ENCODE peak calls at places on chromosomes 12 and 14, in four cellular contexts. P, I, Z and B are unnamed samples.

GRCh38 chr12:674272-674781 is 11.1 kb upstream of the NINJ2 start:
- DNase-seq in P (peak), I (no peak), Z (peak), B (no peak)

GRCh38 chr12:55362675-55363074 is at the start of gene OR6C75:
- DNase-seq in P (no peak), I (no peak), Z (no peak), B (no peak)

GRCh38 chr12:106049105-106049504 is 89.6 kb downstream of the NUAK1 start:
- DNase-seq in P (no peak), I (no peak), Z (no peak), B (no peak)

GRCh38 chr14:36268957-36269734 is 51.3 kb downstream of the MBIP start:
- DNase-seq in P (no peak), I (no peak), Z (no peak), B (no peak)

GRCh38 chr12:57430117-57430930 is 519 bp downstream of the R3HDM2 start:
- DNase-seq in P (no peak), I (peak), Z (no peak), B (peak)

GRCh38 chr14:56284641-56285040 is 166.4 kb downstream of the PELI2 start:
- DNase-seq in P (no peak), I (no peak), Z (no peak), B (no peak)

GRCh38 chr12:30828686-30829085 is 73.9 kb upstream of the CAPRIN2 start:
- DNase-seq in P (no peak), I (no peak), Z (no peak), B (no peak)

GRCh38 chr12:119204137-119204536 is 25.4 kb downstream of the HSPB8 start:
- DNase-seq in P (no peak), I (no peak), Z (no peak), B (no peak)

GRCh38 chr12:7107181-7108041 is 1.6 kb downstream of the C1RL start:
- DNase-seq in P (no peak), I (peak), Z (peak), B (no peak)

GRCh38 chr14:97707603-97708002 is 910.4 kb downstream of the VRK1 start:
- DNase-seq in P (peak), I (no peak), Z (no peak), B (no peak)

GRCh38 chr12:1690578-1691122 is at the start of gene ADIPOR2:
- DNase-seq in P (peak), I (peak), Z (peak), B (peak)

GRCh38 chr14:104434214-104435076 is 145.1 kb upstream of the C14orf180 start:
- DNase-seq in P (no peak), I (no peak), Z (no peak), B (no peak)

GRCh38 chr12:131313635-131314034 is 359.9 kb downstream of the ADGRD1 start:
- DNase-seq in P (no peak), I (no peak), Z (no peak), B (no peak)

GRCh38 chr12:131314524-131315090 is 360.9 kb downstream of the ADGRD1 start:
- DNase-seq in P (no peak), I (no peak), Z (no peak), B (no peak)

GRCh38 chr12:131311764-131312163 is 358.1 kb downstream of the ADGRD1 start:
- DNase-seq in P (no peak), I (no peak), Z (no peak), B (no peak)

GRCh38 chr12:131312793-131313545 is 359.3 kb downstream of the ADGRD1 start:
- DNase-seq in P (no peak), I (no peak), Z (no peak), B (no peak)

GRCh38 chr12:131309700-131310099 is 356.0 kb downstream of the ADGRD1 start:
- DNase-seq in P (no peak), I (no peak), Z (no peak), B (no peak)
- TF ChIP-seq SPI1 in P (no peak), I (no peak), Z (no peak), B (no peak)

GRCh38 chr12:19746471-19746870 is 307.2 kb downstream of the AEBP2 start:
- DNase-seq in P (no peak), I (no peak), Z (no peak), B (no peak)
- TF ChIP-seq SPI1 in P (no peak), I (no peak), Z (no peak), B (no peak)

DNA sequence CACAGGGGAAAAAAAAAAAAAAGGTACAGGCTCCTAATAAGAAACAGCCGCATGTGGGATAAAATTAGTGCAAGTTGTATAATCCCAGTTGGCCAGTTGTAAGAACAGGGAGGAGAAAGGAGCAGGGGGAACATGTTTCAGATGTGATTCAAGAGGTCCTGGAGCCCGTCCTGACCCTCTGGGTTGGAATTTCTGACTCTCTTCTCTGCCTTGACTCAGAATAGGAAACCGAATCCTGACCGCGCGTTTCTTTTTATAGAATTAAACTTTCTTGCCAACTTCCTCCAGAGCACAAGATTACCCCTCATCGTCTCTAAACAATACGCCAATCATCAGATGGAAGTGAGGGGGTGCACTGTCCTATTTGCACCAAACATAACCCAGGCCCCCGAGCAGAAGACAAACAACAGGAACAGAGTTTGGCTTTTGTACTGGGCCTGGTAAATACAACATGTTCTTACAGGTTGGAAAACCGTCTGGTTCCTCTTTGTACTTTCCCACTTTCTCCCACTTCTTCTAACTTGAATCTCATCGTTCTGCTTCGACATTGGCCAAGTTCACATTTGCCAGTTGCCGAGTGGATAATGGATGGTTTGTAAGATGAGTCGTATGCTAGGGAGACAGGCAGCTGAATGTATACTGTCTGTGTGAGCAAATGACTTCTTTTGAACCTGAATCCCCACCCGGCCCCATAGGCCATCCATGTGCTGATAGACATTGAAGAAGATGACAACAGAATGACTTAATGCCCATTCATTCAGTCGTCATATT is 42.5 kb upstream of the MED13L start:
- DNase-seq in P (no peak), I (no peak), Z (no peak), B (no peak)
- TF ChIP-seq SPI1 in P (peak), I (no peak), Z (no peak), B (peak)

DNA sequence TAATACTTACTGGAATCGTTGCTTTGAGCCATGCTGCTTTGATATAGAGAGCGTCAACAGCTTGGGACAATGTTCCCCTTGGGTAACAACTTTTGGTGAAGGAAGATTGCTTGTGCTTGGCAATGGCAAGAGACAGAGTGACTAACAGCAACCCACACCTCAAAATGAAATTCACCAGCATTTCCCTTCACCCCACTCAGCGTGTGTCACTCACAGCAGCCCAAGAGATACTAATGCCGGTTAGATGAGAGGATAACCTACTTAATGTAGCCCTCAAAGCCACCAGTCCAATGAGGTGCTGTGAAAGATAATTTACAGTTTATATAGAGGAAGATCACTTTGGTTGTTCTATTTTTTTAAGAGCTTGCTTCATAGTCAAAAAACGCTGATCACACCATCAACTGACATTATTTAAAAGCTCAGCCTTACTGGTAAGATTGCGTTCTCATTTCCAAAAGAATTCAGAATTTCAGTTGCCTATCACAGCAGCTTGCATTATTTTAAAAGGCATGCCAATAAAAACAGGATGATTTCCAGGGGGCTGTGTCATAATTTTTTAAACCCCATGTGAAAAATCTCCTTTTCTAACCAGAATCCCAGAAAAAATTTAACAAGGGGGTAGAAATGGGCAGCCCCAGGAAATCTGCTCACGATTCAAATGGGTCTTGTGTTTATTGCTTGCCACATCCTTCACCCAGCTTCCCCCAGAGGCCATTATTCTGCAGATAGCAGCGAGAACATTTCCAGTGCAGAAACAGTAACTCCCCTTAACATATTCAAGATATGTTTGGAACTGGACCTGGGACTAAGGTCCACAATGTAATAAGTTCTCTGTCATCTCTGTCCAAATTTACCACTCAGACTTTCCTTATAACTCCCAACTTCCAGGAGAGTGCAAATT is at the start of gene IL26:
- DNase-seq in P (no peak), I (no peak), Z (no peak), B (no peak)
- TF ChIP-seq SPI1 in P (no peak), I (no peak), Z (no peak), B (no peak)

GRCh38 chr12:116053479-116054195 is 223.9 kb downstream of the MED13L start:
- DNase-seq in P (no peak), I (no peak), Z (peak), B (no peak)
- TF ChIP-seq SPI1 in P (no peak), I (no peak), Z (no peak), B (no peak)

GRCh38 chr12:45522227-45522626 is 207.3 kb upstream of the ARID2 start:
- DNase-seq in P (no peak), I (no peak), Z (no peak), B (no peak)

GRCh38 chr12:45518516-45519235 is 210.8 kb upstream of the ARID2 start:
- DNase-seq in P (no peak), I (no peak), Z (no peak), B (no peak)

DNA sequence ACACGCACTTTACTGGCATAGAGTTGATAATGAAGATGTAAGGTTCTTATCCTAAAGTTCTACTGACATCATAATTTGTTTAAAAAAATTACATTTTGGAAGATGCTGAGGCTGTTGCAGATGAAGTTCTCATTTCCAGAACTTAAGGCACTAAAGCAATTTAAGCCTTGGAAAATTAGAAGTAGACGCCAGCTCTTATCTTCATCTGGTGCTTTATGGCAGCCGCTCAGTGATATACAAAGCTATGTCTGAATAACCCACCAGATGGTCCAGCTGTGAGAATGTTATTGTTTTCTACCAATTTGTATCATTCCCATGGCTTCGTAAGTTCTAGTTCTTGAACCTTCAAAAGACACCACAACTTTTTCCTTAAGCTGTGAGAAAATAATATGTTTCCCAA is 212.1 kb upstream of the ARID2 start:
- DNase-seq in P (no peak), I (no peak), Z (no peak), B (no peak)
- TF ChIP-seq SPI1 in P (no peak), I (no peak), Z (no peak), B (no peak)

DNA sequence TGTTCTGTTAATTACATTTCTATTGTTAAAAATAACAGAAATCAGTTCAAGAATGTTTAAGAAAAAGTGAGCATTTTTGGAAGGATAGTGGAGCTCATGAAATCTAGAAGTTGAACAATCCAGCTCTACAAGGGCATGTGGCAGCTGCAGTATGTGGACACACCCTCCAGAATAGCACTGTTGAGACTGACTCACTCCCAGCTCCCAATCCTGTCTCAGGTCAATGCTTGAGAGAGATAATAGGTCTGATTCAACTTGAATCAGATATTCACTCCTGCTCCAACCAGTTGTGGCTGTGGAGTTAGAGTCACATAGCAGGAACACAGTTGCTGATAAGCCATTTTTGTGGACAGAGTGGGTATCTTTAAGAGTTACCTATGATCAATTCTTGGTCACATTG is 113.0 kb upstream of the NTF3 start:
- DNase-seq in P (no peak), I (no peak), Z (no peak), B (no peak)
- TF ChIP-seq SPI1 in P (no peak), I (no peak), Z (no peak), B (no peak)

GRCh38 chr14:92962031-92962830 is 39.3 kb downstream of the CHGA start:
- DNase-seq in P (no peak), I (no peak), Z (no peak), B (no peak)

GRCh38 chr14:92964124-92965109 is 41.5 kb downstream of the CHGA start:
- DNase-seq in P (no peak), I (no peak), Z (no peak), B (no peak)

GRCh38 chr14:92962831-92963095 is 39.8 kb downstream of the CHGA start:
- DNase-seq in P (no peak), I (no peak), Z (no peak), B (no peak)

GRCh38 chr14:92961567-92961855 is 38.6 kb downstream of the CHGA start:
- DNase-seq in P (no peak), I (no peak), Z (no peak), B (no peak)

GRCh38 chr14:92963301-92964123 is 40.6 kb downstream of the CHGA start:
- DNase-seq in P (no peak), I (no peak), Z (no peak), B (no peak)
- TF ChIP-seq SPI1 in P (no peak), I (no peak), Z (no peak), B (no peak)

DNA sequence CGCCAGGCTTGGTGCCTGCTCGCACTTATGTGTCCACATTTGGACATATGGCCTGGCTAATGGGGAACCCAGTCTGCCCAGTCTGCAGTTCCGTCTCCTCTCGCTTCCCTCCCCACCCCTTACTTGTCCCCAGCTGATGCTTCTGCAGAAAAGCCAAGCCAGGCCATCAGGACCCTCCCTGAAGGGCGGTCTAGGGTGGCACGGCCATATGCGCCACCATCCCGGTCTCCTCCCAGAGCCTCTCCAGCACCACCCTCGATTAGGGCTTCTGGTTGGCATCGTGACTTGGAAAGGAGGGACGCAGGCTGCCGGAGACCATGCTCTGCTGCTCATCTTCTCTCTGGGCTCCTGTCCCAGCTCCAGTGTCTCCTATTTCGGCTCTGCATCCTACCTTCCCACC is 54.6 kb downstream of the CALM1 start:
- DNase-seq in P (no peak), I (no peak), Z (no peak), B (no peak)
- TF ChIP-seq SPI1 in P (no peak), I (no peak), Z (no peak), B (no peak)

DNA sequence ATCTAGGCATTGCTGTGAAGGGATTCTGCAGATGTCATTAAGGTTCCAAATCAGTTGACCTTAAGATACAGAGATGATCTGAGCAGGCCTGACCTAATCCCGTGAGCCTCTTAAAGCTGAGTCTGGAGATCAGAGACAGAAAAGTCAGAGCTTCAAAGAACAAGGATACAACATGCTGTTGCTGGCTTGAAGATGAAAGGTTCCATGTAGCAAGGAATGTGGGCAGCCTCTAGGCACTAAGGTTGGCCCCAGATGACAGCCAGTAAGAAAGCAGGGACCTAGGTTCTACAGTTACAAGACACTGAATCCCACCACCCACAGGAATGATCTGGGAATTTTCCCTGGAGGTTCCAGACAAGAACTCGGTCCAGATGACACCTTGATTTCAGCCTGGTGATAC is 81.1 kb downstream of the MAP1LC3B2 start:
- DNase-seq in P (no peak), I (no peak), Z (no peak), B (no peak)
- TF ChIP-seq SPI1 in P (no peak), I (no peak), Z (no peak), B (no peak)